ENCODE peak calls at places on chromosomes 3 and 15, in eight cellular contexts. R, W, P, K, L, T, G and J are unnamed samples.

GRCh38 chr15:78093242-78094020 is 1.1 kb downstream of the SH2D7 start:
- DNase-seq in R (no peak), W (no peak), P (peak), K (no peak), L (no peak), T (no peak), G (no peak), J (peak)

GRCh38 chr15:91537868-91538267 is 315.6 kb upstream of the SLCO3A1 start:
- DNase-seq in R (no peak), W (no peak), P (no peak), K (no peak), L (peak), T (no peak), G (no peak), J (no peak)

GRCh38 chr3:40055361-40055760 is 246.0 kb downstream of the MYRIP start:
- DNase-seq in R (no peak), W (no peak), P (no peak), K (no peak), L (no peak), T (no peak), G (no peak), J (no peak)

GRCh38 chr3:48851407-48851806 is 3.7 kb upstream of the PRKAR2A start:
- DNase-seq in R (no peak), W (peak), P (peak), K (no peak), L (no peak), T (no peak), G (no peak), J (no peak)

GRCh38 chr15:64333516-64333915 is 22.5 kb downstream of the CSNK1G1 start:
- DNase-seq in R (no peak), W (no peak), P (no peak), K (no peak), L (no peak), T (no peak), G (no peak), J (no peak)

GRCh38 chr3:40366203-40367162 is 20.5 kb upstream of the ENTPD3 start:
- DNase-seq in R (no peak), W (no peak), P (no peak), K (no peak), L (no peak), T (no peak), G (peak), J (no peak)

GRCh38 chr3:173465112-173465511 is 67.6 kb downstream of the NLGN1 start:
- DNase-seq in R (no peak), W (no peak), P (peak), K (no peak), L (no peak), T (no peak), G (peak), J (peak)

GRCh38 chr3:183897606-183898384 is 13.1 kb upstream of the PARL start:
- DNase-seq in R (no peak), W (no peak), P (no peak), K (no peak), L (no peak), T (no peak), G (no peak), J (no peak)

GRCh38 chr3:171459130-171459941 is 869 bp downstream of the TNIK start:
- DNase-seq in R (no peak), W (peak), P (peak), K (peak), L (no peak), T (peak), G (no peak), J (no peak)

GRCh38 chr3:113339616-113340244 is 101.6 kb downstream of the CFAP44 start:
- DNase-seq in R (no peak), W (peak), P (no peak), K (no peak), L (no peak), T (no peak), G (no peak), J (no peak)

GRCh38 chr3:150666167-150666566 is 37.6 kb downstream of the ERICH6 start:
- DNase-seq in R (no peak), W (no peak), P (no peak), K (no peak), L (no peak), T (no peak), G (no peak), J (no peak)

GRCh38 chr15:77036537-77037474 is 34.1 kb downstream of the TSPAN3 start:
- DNase-seq in R (no peak), W (no peak), P (no peak), K (no peak), L (no peak), T (no peak), G (no peak), J (no peak)

GRCh38 chr3:155420869-155421486 is 127.5 kb upstream of the STRIT1 start:
- DNase-seq in R (no peak), W (peak), P (no peak), K (no peak), L (no peak), T (no peak), G (no peak), J (no peak)

GRCh38 chr3:179624471-179624870 is 19.9 kb downstream of the NDUFB5 start:
- DNase-seq in R (no peak), W (no peak), P (no peak), K (no peak), L (no peak), T (no peak), G (no peak), J (no peak)

GRCh38 chr3:46360904-46361303 is 7.0 kb downstream of the CCR2 start:
- DNase-seq in R (no peak), W (peak), P (no peak), K (no peak), L (no peak), T (no peak), G (no peak), J (no peak)

GRCh38 chr3:17632401-17633100 is 109.9 kb downstream of the TBC1D5 start:
- DNase-seq in R (no peak), W (no peak), P (peak), K (no peak), L (no peak), T (no peak), G (peak), J (peak)

GRCh38 chr3:102229062-102229655 is 205.7 kb upstream of the ZPLD1 start:
- DNase-seq in R (peak), W (peak), P (peak), K (no peak), L (peak), T (peak), G (peak), J (peak)

GRCh38 chr3:31968927-31969418 is 12.1 kb downstream of the OSBPL10 start:
- DNase-seq in R (no peak), W (peak), P (peak), K (no peak), L (no peak), T (no peak), G (peak), J (no peak)

GRCh38 chr3:180538493-180538892 is 63.5 kb upstream of the TTC14 start:
- DNase-seq in R (no peak), W (no peak), P (no peak), K (no peak), L (no peak), T (no peak), G (no peak), J (no peak)

GRCh38 chr3:61725851-61726333 is 164.5 kb downstream of the PTPRG start:
- DNase-seq in R (no peak), W (peak), P (peak), K (no peak), L (no peak), T (no peak), G (peak), J (no peak)

GRCh38 chr3:133476971-133477375 is 77.1 kb downstream of the BFSP2 start:
- DNase-seq in R (no peak), W (no peak), P (no peak), K (no peak), L (peak), T (no peak), G (no peak), J (no peak)

GRCh38 chr3:55802816-55803215 is 315.7 kb upstream of the WNT5A start:
- DNase-seq in R (no peak), W (no peak), P (no peak), K (no peak), L (no peak), T (no peak), G (no peak), J (no peak)

GRCh38 chr3:24254649-24255048 is 240.0 kb downstream of the THRB start:
- DNase-seq in R (no peak), W (no peak), P (peak), K (no peak), L (no peak), T (no peak), G (peak), J (peak)

GRCh38 chr3:46495901-46496456 is 1.8 kb upstream of the RTP3 start:
- DNase-seq in R (no peak), W (no peak), P (peak), K (no peak), L (no peak), T (no peak), G (peak), J (peak)

GRCh38 chr15:33310481-33311311 is at the start of gene RYR3:
- DNase-seq in R (peak), W (peak), P (no peak), K (no peak), L (peak), T (no peak), G (no peak), J (no peak)

GRCh38 chr3:149494022-149494758 is 19.7 kb downstream of the TM4SF4 start:
- DNase-seq in R (peak), W (peak), P (peak), K (no peak), L (no peak), T (no peak), G (peak), J (peak)

GRCh38 chr3:48222616-48223513 is at the start of gene CAMP:
- DNase-seq in R (no peak), W (no peak), P (peak), K (no peak), L (peak), T (no peak), G (no peak), J (no peak)